ENCODE peak calls at places on chromosomes 6 and 20, in seven cellular contexts. T is breast epithelium, Z is A549, I is stomach, R is left lung, X is tibial nerve, M is foreskin keratinocyte. S is an unnamed sample. For H3K4me1, the result is how much of the 10 kb centered on the place peaks cover.

GRCh38 chr20:25750765-25751696 is 54.4 kb upstream of the ZNF337 start:
- DNase-seq in M (peak), R (peak), X (no peak), T (no peak), Z (peak), I (peak), S (peak)

GRCh38 chr6:169253745-169254238 is at the start of gene THBS2:
- DNase-seq in Z (no peak), I (no peak), M (peak), X (peak), T (peak), R (peak), S (peak)

GRCh38 chr6:28988536-28989415 is 16.3 kb downstream of the ZNF311 start:
- DNase-seq in Z (peak), R (peak), I (peak), M (peak), X (peak), T (no peak), S (peak)

GRCh38 chr6:107819217-107819616 is 4.9 kb downstream of the SCML4 start:
- DNase-seq in I (no peak), X (no peak), M (no peak), T (no peak), R (no peak), Z (no peak), S (no peak)

GRCh38 chr6:84549912-84550311 is 214.5 kb downstream of the TBX18 start:
- DNase-seq in I (no peak), Z (no peak), T (no peak), R (no peak), X (no peak), M (no peak), S (no peak)

GRCh38 chr6:110475255-110475654 is 1.2 kb downstream of the SLC22A16 start:
- DNase-seq in R (peak), I (no peak), Z (no peak), M (no peak), T (no peak), X (peak), S (peak)

GRCh38 chr20:21936720-21937380 is 231.4 kb downstream of the PAX1 start:
- DNase-seq in T (no peak), X (no peak), Z (no peak), M (peak), R (no peak), I (no peak), S (no peak)

GRCh38 chr20:40980106-40980827 is 48.4 kb upstream of the TOP1 start:
- DNase-seq in R (no peak), I (no peak), Z (no peak), X (no peak), T (no peak), M (no peak), S (no peak)

GRCh38 chr6:127190552-127190951 is 72.1 kb downstream of the RSPO3 start:
- DNase-seq in X (no peak), Z (peak), R (no peak), I (no peak), M (peak), T (no peak), S (no peak)

GRCh38 chr6:143449731-143450452 is 603 bp downstream of the ADAT2 start:
- DNase-seq in Z (peak), X (peak), I (no peak), T (no peak), M (peak), R (peak), S (no peak)

GRCh38 chr6:52407467-52407866 is 12.7 kb upstream of the EFHC1 start:
- DNase-seq in T (no peak), I (no peak), R (no peak), M (no peak), Z (peak), X (no peak), S (no peak)

GRCh38 chr20:10239954-10240353 is 21.3 kb downstream of the SNAP25 start:
- DNase-seq in R (peak), I (peak), M (peak), X (no peak), Z (peak), T (peak), S (no peak)

GRCh38 chr6:40841721-40842120 is 197.3 kb downstream of the UNC5CL start:
- DNase-seq in M (no peak), I (no peak), X (no peak), Z (no peak), T (no peak), R (no peak), S (no peak)

GRCh38 chr6:112780498-112781096 is 433.5 kb downstream of the RFPL4B start:
- DNase-seq in I (peak), Z (peak), T (peak), M (peak), X (peak), R (peak), S (peak)

GRCh38 chr6:33010356-33010755 is 965 bp upstream of the HLA-DOA start:
- DNase-seq in R (no peak), I (no peak), T (no peak), X (no peak), Z (no peak), M (no peak), S (no peak)

GRCh38 chr6:21900730-21901129 is 307.2 kb downstream of the SOX4 start:
- DNase-seq in I (no peak), R (no peak), X (no peak), M (peak), T (no peak), Z (peak), S (no peak)

GRCh38 chr6:11689847-11690246 is 88.8 kb downstream of the ADTRP start:
- DNase-seq in M (no peak), X (no peak), R (no peak), T (no peak), I (no peak), Z (no peak), S (no peak)

GRCh38 chr20:63329331-63330083 is 31.6 kb downstream of the CHRNA4 start:
- DNase-seq in I (no peak), R (no peak), Z (no peak), M (no peak), T (no peak), X (no peak), S (peak)

GRCh38 chr20:34388000-34388399 is 24.9 kb downstream of the ITCH start:
- DNase-seq in T (no peak), R (no peak), M (no peak), I (no peak), Z (no peak), X (no peak), S (no peak)

GRCh38 chr6:129901910-129902309 is 40.8 kb upstream of the TMEM244 start:
- DNase-seq in R (no peak), Z (no peak), M (peak), I (no peak), X (no peak), T (no peak), S (no peak)

GRCh38 chr6:41119508-41119907 is 34.6 kb downstream of the TREML1 start:
- DNase-seq in R (no peak), Z (no peak), X (no peak), I (no peak), T (no peak), M (no peak), S (no peak)

GRCh38 chr6:70955441-70956190 is 1.2 kb downstream of the B3GAT2 start:
- DNase-seq in M (peak), R (peak), T (peak), Z (peak), X (peak), I (peak), S (peak)

GRCh38 chr6:166104872-166105271 is 62.8 kb downstream of the TBXT start:
- DNase-seq in X (no peak), M (no peak), Z (no peak), R (no peak), T (no peak), I (no peak), S (no peak)

GRCh38 chr6:134183844-134184243 is 131.4 kb upstream of the SLC2A12 start:
- DNase-seq in X (no peak), I (peak), R (no peak), M (no peak), Z (no peak), T (no peak), S (no peak)

GRCh38 chr20:21767739-21768223 is 62.3 kb downstream of the PAX1 start:
- DNase-seq in T (no peak), Z (peak), R (no peak), X (no peak), M (no peak), I (no peak), S (no peak)

GRCh38 chr6:15621203-15622044 is 41.4 kb downstream of the DTNBP1 start:
- DNase-seq in M (peak), T (no peak), R (peak), X (peak), I (peak), Z (no peak), S (peak)

GRCh38 chr20:52001999-52002666 is 189.4 kb downstream of the ZFP64 start:
- DNase-seq in M (no peak), X (no peak), Z (peak), T (no peak), R (no peak), I (no peak), S (no peak)

GRCh38 chr20:58149412-58150091 is 78.9 kb downstream of the ANKRD60 start:
- DNase-seq in I (no peak), Z (no peak), M (no peak), X (no peak), R (no peak), T (no peak), S (no peak)

DNA sequence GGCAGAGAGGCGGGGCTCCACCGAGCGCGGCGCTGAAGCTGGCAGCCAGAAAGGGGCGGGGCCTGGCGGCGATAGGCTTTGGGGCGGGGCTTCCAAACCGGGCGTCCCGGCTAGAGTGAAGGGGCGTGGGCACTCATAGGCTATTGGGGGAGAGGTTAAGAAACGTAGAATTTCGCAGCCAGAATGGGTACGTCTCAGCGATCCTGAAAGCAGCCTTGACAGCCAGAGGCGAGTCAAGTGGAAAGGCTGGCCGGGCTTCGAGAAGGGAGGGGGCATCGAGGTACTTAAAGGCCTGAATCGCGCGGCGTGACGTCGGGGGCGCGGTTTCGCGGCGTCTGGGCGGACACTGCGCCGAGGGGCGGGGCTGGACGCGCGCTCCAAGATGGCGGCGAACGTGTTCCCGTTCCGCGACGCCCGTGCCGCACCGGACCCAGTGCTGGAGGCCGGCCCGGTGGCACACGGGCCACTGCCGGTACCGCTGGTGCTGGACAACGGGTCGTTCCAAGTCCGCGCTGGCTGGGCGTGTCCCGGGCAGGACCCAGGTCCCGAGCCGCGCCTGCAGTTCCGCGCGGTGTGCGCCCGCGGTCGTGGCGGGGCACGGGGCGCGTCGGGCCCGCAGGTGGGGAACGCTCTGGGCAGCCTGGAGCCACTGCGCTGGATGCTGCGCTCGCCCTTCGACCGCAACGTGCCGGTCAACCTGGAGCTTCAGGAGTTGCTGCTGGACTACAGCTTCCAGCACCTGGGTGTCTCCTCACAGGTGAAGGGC is at the start of gene ACTR5:
- DNase-seq in T (peak), X (peak), R (peak), M (peak), I (peak), Z (peak), S (peak)
- TF ChIP-seq CTCF in T (no peak), X (no peak), R (no peak), M (no peak), I (no peak), Z (no peak), S (no peak)

GRCh38 chr20:50726955-50727791 is 4.2 kb upstream of the PARD6B start:
- DNase-seq in Z (no peak), M (no peak), I (no peak), R (no peak), X (no peak), T (no peak), S (no peak)

GRCh38 chr20:50723672-50724071 is 7.7 kb upstream of the PARD6B start:
- DNase-seq in I (no peak), M (no peak), X (no peak), T (no peak), Z (no peak), R (no peak), S (no peak)

GRCh38 chr20:50724851-50725721 is 6.3 kb upstream of the PARD6B start:
- DNase-seq in Z (peak), X (peak), T (peak), R (peak), M (peak), I (peak), S (peak)

GRCh38 chr20:50724112-50724724 is 7.2 kb upstream of the PARD6B start:
- DNase-seq in I (no peak), M (no peak), X (no peak), R (no peak), Z (no peak), T (no peak), S (no peak)

DNA sequence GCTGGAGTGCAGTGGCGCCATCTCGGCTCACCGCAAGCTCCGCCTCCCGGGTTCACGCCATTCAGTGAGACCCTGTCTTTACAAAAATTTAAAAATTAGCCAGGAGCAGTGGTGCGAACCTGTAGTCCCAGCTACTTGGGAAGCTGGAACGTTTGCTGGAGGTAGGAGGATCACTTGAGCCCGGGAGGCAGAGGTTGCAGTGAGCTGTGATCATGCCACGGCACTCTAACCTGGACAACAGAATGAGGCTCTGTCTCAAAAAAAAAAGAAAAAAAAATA is 5.7 kb upstream of the PARD6B start:
- DNase-seq in R (no peak), Z (no peak), I (no peak), T (no peak), X (no peak), M (no peak), S (no peak)
- H3K4me1 ChIP-seq in R (under half), Z (half or more), I (under half), T (under half), X (under half), M (under half), S (under half)

DNA sequence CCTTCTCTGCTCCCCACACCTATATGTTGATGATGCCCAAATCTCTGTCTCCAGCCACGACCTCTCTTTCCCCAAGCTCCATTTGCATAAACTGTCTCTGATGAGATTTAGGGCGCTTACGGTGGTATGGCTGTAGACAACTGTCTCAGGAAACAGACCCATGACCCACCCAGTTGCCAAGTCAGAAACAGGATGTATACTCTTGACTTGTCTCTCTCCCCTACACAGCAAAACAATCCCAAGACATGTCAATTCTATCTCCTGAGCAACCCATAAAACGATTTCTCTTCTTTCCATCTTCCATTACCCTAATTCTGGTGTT is 13.9 kb downstream of the GNL1 start:
- DNase-seq in X (no peak), M (no peak), R (no peak), I (no peak), T (no peak), Z (no peak), S (no peak)
- H3K27ac ChIP-seq in X (no peak), M (no peak), R (peak), I (peak), T (no peak), Z (no peak), S (peak)

GRCh38 chr20:6767536-6768227 is at the start of gene BMP2:
- DNase-seq in Z (peak), T (no peak), I (peak), X (peak), M (peak), R (peak), S (peak)
- TF ChIP-seq CTCF in Z (peak), T (no peak), I (no peak), X (peak), M (peak), R (no peak), S (peak)